ENCODE peak calls at places on chromosomes 13 and 19, in eight cellular contexts. U, Q, V, Z, K, W, X and T are unnamed samples.

GRCh38 chr19:6061420-6062130 is 48.7 kb downstream of the RFX2 start:
- DNase-seq in W (no peak), V (no peak), Z (peak), Q (no peak), K (no peak), U (no peak), X (no peak), T (no peak)

GRCh38 chr13:79485014-79485441 is 4.1 kb downstream of the NDFIP2 start:
- DNase-seq in V (no peak), Q (no peak), K (peak), U (no peak), X (no peak), Z (peak), W (peak), T (no peak)

GRCh38 chr13:29743229-29743786 is 107.1 kb downstream of the UBL3 start:
- DNase-seq in Z (peak), X (no peak), W (no peak), U (no peak), K (no peak), Q (peak), V (no peak), T (peak)

GRCh38 chr19:1811472-1811894 is 593 bp downstream of the ATP8B3 start:
- DNase-seq in Z (peak), U (peak), Q (no peak), W (peak), X (peak), K (peak), V (peak), T (peak)

GRCh38 chr19:8389891-8390616 is at the start of gene RAB11B:
- DNase-seq in X (peak), Q (peak), Z (peak), U (peak), K (peak), V (peak), W (peak), T (peak)

GRCh38 chr19:37941820-37942515 is 35.0 kb downstream of the SIPA1L3 start:
- DNase-seq in X (no peak), Q (no peak), V (no peak), U (no peak), Z (peak), K (no peak), W (peak), T (no peak)

GRCh38 chr19:1998712-1999708 is 16.5 kb downstream of the BTBD2 start:
- DNase-seq in Q (no peak), U (no peak), W (no peak), V (no peak), K (no peak), X (no peak), Z (no peak), T (no peak)

GRCh38 chr13:25633108-25633507 is 261.3 kb downstream of the ATP8A2 start:
- DNase-seq in Z (no peak), W (no peak), K (no peak), X (no peak), V (no peak), Q (no peak), U (no peak), T (no peak)

GRCh38 chr13:82963466-82963865 is 918.8 kb downstream of the SLITRK1 start:
- DNase-seq in K (no peak), Q (no peak), W (no peak), V (no peak), X (no peak), Z (no peak), U (no peak), T (no peak)

GRCh38 chr13:60143775-60144174 is 20.0 kb downstream of the DIAPH3 start:
- DNase-seq in Z (no peak), Q (no peak), W (no peak), X (no peak), U (no peak), V (no peak), K (no peak), T (no peak)